ENCODE peak calls at places on chromosome 1, in eight cellular contexts. F is fibroblast of the aortic adventitia; X is WERI-Rb-1; P is cardiac fibroblast; K is kidney epithelial cell; N is osteocyte; I is anterior cingulate cortex; D is naive thymus-derived CD8-positive, alpha-beta T cell. G is an unnamed sample.

GRCh38 chr1:118961156-118961555 is 27.0 kb downstream of the TBX15 start:
- DNase-seq in F (no peak), K (no peak), P (no peak), D (no peak), N (no peak), I (no peak), X (no peak), G (no peak)

GRCh38 chr1:29083318-29084195 is 40.1 kb downstream of the TMEM200B start:
- DNase-seq in X (no peak), P (no peak), K (no peak), D (no peak), I (no peak), F (no peak), N (no peak), G (peak)

GRCh38 chr1:101002551-101002950 is 23.0 kb downstream of the DPH5 start:
- DNase-seq in I (no peak), P (peak), F (peak), N (no peak), X (no peak), K (peak), D (no peak), G (no peak)

GRCh38 chr1:199784127-199784526 is 243.4 kb upstream of the NR5A2 start:
- DNase-seq in I (no peak), D (no peak), N (no peak), P (no peak), X (no peak), F (peak), K (no peak), G (no peak)

GRCh38 chr1:17513131-17513530 is 26.4 kb upstream of the ARHGEF10L start:
- DNase-seq in F (no peak), D (no peak), I (no peak), X (no peak), P (no peak), K (no peak), N (no peak), G (no peak)

GRCh38 chr1:82565146-82565545 is 764.4 kb downstream of the ADGRL2 start:
- DNase-seq in I (no peak), D (no peak), K (peak), N (no peak), X (peak), P (peak), F (peak), G (no peak)

GRCh38 chr1:209601809-209602657 is 18.5 kb downstream of the CAMK1G start:
- DNase-seq in I (peak), P (peak), X (peak), F (peak), K (no peak), D (peak), N (no peak), G (peak)

GRCh38 chr1:22291494-22291893 is 148.6 kb upstream of the WNT4 start:
- DNase-seq in X (no peak), K (no peak), F (no peak), I (no peak), D (no peak), N (peak), P (no peak), G (no peak)

GRCh38 chr1:89546082-89546889 is 21.7 kb downstream of the LRRC8B start:
- DNase-seq in X (no peak), I (no peak), F (peak), K (no peak), D (no peak), N (no peak), P (peak), G (peak)

GRCh38 chr1:230561570-230561969 is 80.7 kb upstream of the COG2 start:
- DNase-seq in K (no peak), N (no peak), I (no peak), D (no peak), X (no peak), F (no peak), P (no peak), G (no peak)

GRCh38 chr1:195604287-195604686 is 1004.0 kb downstream of the KCNT2 start:
- DNase-seq in D (no peak), P (no peak), X (no peak), N (no peak), K (peak), F (peak), I (no peak), G (no peak)

GRCh38 chr1:160376525-160377131 is 9.8 kb downstream of the NHLH1 start:
- DNase-seq in P (peak), K (no peak), I (peak), F (peak), D (peak), N (peak), X (peak), G (peak)

GRCh38 chr1:69290266-69290665 is 277.5 kb upstream of the LRRC7 start:
- DNase-seq in D (no peak), X (no peak), K (no peak), I (no peak), N (no peak), P (peak), F (peak), G (no peak)

GRCh38 chr1:183792300-183792699 is 12.6 kb upstream of the RGL1 start:
- DNase-seq in I (no peak), P (no peak), D (no peak), K (no peak), X (no peak), N (no peak), F (no peak), G (no peak)

GRCh38 chr1:112904831-112905227 is 51.2 kb downstream of the SLC16A1 start:
- DNase-seq in P (no peak), I (no peak), D (no peak), X (no peak), K (no peak), F (no peak), N (no peak), G (no peak)

GRCh38 chr1:22412932-22413727 is 38.5 kb upstream of the ZBTB40 start:
- DNase-seq in F (peak), K (no peak), D (no peak), I (no peak), N (no peak), P (peak), X (no peak), G (no peak)

GRCh38 chr1:72280131-72280530 is 2.2 kb downstream of the NEGR1 start:
- DNase-seq in X (no peak), D (no peak), N (no peak), I (no peak), F (no peak), K (no peak), P (no peak), G (no peak)

GRCh38 chr1:152047607-152047953 is 10.8 kb upstream of the S100A11 start:
- DNase-seq in F (peak), P (no peak), X (no peak), N (no peak), D (no peak), I (no peak), K (peak), G (no peak)

GRCh38 chr1:188669715-188670114 is 1807.9 kb downstream of the BRINP3 start:
- DNase-seq in I (no peak), K (no peak), P (peak), D (no peak), X (no peak), F (peak), N (no peak), G (peak)

GRCh38 chr1:41650176-41650519 is 165.7 kb upstream of the EDN2 start:
- DNase-seq in N (no peak), X (no peak), K (no peak), D (no peak), F (no peak), I (no peak), P (no peak), G (peak)

GRCh38 chr1:75720325-75720724 is 4.2 kb upstream of the ACADM start:
- DNase-seq in X (no peak), P (no peak), D (no peak), I (no peak), F (no peak), K (no peak), N (no peak), G (no peak)

G was measured in NCI-H524.